ENCODE peak calls at places on chromosomes 5 and 9, in four cellular contexts. One of them, this sample, is unnamed.

GRCh38 chr5:18527017-18527416 is 892.8 kb downstream of the TAF11L14 start:
- DNase-seq in activated CD4-positive, alpha-beta T cell treated with anti-CD3 and anti-CD28 coated beads for 48 hours: no peak
- DNase-seq in fibroblast of mammary gland: no peak
- DNase-seq in astrocyte of the spinal cord: no peak
- DNase-seq in this sample: no peak

GRCh38 chr9:4666042-4666699 is at the start of gene SPATA6L:
- DNase-seq in activated CD4-positive, alpha-beta T cell treated with anti-CD3 and anti-CD28 coated beads for 48 hours: peak; percentile 54
- DNase-seq in fibroblast of mammary gland: peak; percentile 46
- DNase-seq in astrocyte of the spinal cord: peak; percentile 43
- DNase-seq in this sample: peak; percentile 54

GRCh38 chr5:134142088-134142487 is 27.6 kb downstream of the TCF7 start:
- DNase-seq in activated CD4-positive, alpha-beta T cell treated with anti-CD3 and anti-CD28 coated beads for 48 hours: no peak
- DNase-seq in fibroblast of mammary gland: no peak
- DNase-seq in astrocyte of the spinal cord: no peak
- DNase-seq in this sample: no peak

GRCh38 chr9:101027246-101027645 is 1.3 kb upstream of the PLPPR1 start:
- DNase-seq in activated CD4-positive, alpha-beta T cell treated with anti-CD3 and anti-CD28 coated beads for 48 hours: no peak
- DNase-seq in fibroblast of mammary gland: no peak
- DNase-seq in astrocyte of the spinal cord: no peak
- DNase-seq in this sample: no peak

GRCh38 chr9:110027624-110028023 is 180.3 kb downstream of the C9orf152 start:
- DNase-seq in activated CD4-positive, alpha-beta T cell treated with anti-CD3 and anti-CD28 coated beads for 48 hours: no peak
- DNase-seq in fibroblast of mammary gland: peak; percentile 87
- DNase-seq in astrocyte of the spinal cord: peak; percentile 90
- DNase-seq in this sample: peak; percentile 96

GRCh38 chr5:129392681-129393080 is 67.4 kb upstream of the ADAMTS19 start:
- DNase-seq in activated CD4-positive, alpha-beta T cell treated with anti-CD3 and anti-CD28 coated beads for 48 hours: no peak
- DNase-seq in fibroblast of mammary gland: no peak
- DNase-seq in astrocyte of the spinal cord: no peak
- DNase-seq in this sample: no peak

GRCh38 chr9:761155-761792 is 80.2 kb upstream of the DMRT1 start:
- DNase-seq in activated CD4-positive, alpha-beta T cell treated with anti-CD3 and anti-CD28 coated beads for 48 hours: no peak
- DNase-seq in fibroblast of mammary gland: peak; percentile 63
- DNase-seq in astrocyte of the spinal cord: no peak
- DNase-seq in this sample: peak; percentile 57

GRCh38 chr5:98770158-98770910 is 3.1 kb upstream of the RGMB start:
- DNase-seq in activated CD4-positive, alpha-beta T cell treated with anti-CD3 and anti-CD28 coated beads for 48 hours: peak; percentile 25
- DNase-seq in fibroblast of mammary gland: peak; percentile 69
- DNase-seq in astrocyte of the spinal cord: peak; percentile 80
- DNase-seq in this sample: peak; percentile 79